ENCODE peak calls at places on chromosome 17, in four cellular contexts. One of them, this sample, is unnamed.

GRCh38 chr17:50279181-50279526 is 4.9 kb downstream of the TMEM92 start:
- DNase-seq in endothelial cell of umbilical vein: peak
- DNase-seq in GM12891: no peak
- DNase-seq in breast epithelium: no peak
- DNase-seq in this sample: no peak

GRCh38 chr17:72778161-72779151 is 314.0 kb downstream of the SLC39A11 start:
- DNase-seq in GM12891: no peak
- DNase-seq in breast epithelium: no peak
- DNase-seq in endothelial cell of umbilical vein: no peak
- DNase-seq in this sample: no peak

GRCh38 chr17:55500103-55500502 is 11.1 kb downstream of the SMIM36 start:
- DNase-seq in GM12891: no peak
- DNase-seq in breast epithelium: no peak
- DNase-seq in endothelial cell of umbilical vein: no peak
- DNase-seq in this sample: no peak

GRCh38 chr17:60139438-60140285 is 10.1 kb upstream of the CA4 start:
- DNase-seq in endothelial cell of umbilical vein: peak
- DNase-seq in GM12891: no peak
- DNase-seq in breast epithelium: no peak
- DNase-seq in this sample: peak

GRCh38 chr17:14046978-14047377 is 22.3 kb upstream of the COX10 start:
- DNase-seq in breast epithelium: no peak
- DNase-seq in GM12891: no peak
- DNase-seq in endothelial cell of umbilical vein: no peak
- DNase-seq in this sample: no peak

GRCh38 chr17:21213491-21214014 is 408 bp downstream of the TMEM11 start:
- DNase-seq in breast epithelium: no peak
- DNase-seq in endothelial cell of umbilical vein: no peak
- DNase-seq in GM12891: no peak
- DNase-seq in this sample: peak

GRCh38 chr17:146983-147761 is 9.8 kb downstream of the SCGB1C2 start:
- DNase-seq in breast epithelium: no peak
- DNase-seq in endothelial cell of umbilical vein: no peak
- DNase-seq in GM12891: no peak
- DNase-seq in this sample: peak

GRCh38 chr17:74778960-74779359 is 2.8 kb upstream of the NAT9 start:
- DNase-seq in endothelial cell of umbilical vein: no peak
- DNase-seq in GM12891: no peak
- DNase-seq in breast epithelium: no peak
- DNase-seq in this sample: no peak

GRCh38 chr17:57294629-57295501 is 38.5 kb downstream of the MSI2 start:
- DNase-seq in endothelial cell of umbilical vein: peak
- DNase-seq in GM12891: no peak
- DNase-seq in breast epithelium: no peak
- DNase-seq in this sample: no peak

GRCh38 chr17:58084317-58084981 is 1.2 kb downstream of the DYNLL2 start:
- DNase-seq in GM12891: peak
- DNase-seq in endothelial cell of umbilical vein: peak
- DNase-seq in breast epithelium: peak
- DNase-seq in this sample: peak

GRCh38 chr17:8290043-8290442 is 1.6 kb downstream of the RANGRF start:
- DNase-seq in GM12891: no peak
- DNase-seq in breast epithelium: no peak
- DNase-seq in endothelial cell of umbilical vein: no peak
- DNase-seq in this sample: no peak

GRCh38 chr17:8285270-8286181 is 2.9 kb upstream of the RANGRF start:
- DNase-seq in breast epithelium: no peak
- DNase-seq in endothelial cell of umbilical vein: no peak
- DNase-seq in GM12891: no peak
- DNase-seq in this sample: no peak

GRCh38 chr17:8287651-8288335 is 677 bp upstream of the RANGRF start:
- DNase-seq in endothelial cell of umbilical vein: no peak
- DNase-seq in breast epithelium: no peak
- DNase-seq in GM12891: no peak
- DNase-seq in this sample: peak

GRCh38 chr17:8289103-8289397 is 580 bp downstream of the RANGRF start:
- DNase-seq in endothelial cell of umbilical vein: no peak
- DNase-seq in GM12891: no peak
- DNase-seq in breast epithelium: no peak
- DNase-seq in this sample: no peak

DNA sequence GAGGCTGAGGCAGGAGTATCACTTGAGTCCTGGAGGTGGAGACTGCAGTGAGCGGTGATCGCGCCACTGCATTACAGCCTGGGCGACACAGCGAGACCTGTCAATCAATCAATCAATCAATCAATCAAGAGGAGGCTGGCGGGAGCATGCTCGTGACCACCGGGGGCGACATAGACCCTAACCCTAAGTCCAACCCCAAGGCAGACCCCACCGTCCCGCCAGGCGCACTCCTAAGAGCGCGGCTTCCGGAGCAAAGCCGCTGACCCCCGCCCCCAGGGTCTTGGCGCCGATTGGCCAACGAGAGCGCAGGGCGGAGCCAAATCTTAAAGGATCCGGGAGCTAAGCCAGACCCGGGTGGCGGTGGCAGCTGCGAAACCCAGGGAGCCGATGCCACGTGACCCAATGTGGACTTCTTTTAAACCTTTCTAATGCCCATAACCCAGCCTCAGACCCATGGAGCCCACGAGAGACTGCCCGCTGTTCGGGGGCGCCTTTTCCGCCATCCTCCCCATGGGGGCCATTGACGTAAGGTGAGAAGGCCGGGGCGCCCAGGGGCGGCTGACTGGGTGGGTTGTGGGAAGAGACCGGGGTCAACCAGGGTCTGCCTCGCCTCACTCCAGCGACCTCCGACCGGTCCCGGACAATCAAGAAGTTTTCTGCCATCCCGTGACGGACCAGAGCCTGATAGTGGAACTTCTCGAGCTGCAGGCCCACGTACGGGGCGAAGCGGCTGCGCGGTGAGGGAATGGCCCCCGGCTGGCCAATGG is at the start of gene RANGRF:
- DNase-seq in breast epithelium: peak
- DNase-seq in endothelial cell of umbilical vein: peak
- DNase-seq in GM12891: peak
- DNase-seq in this sample: peak
- TF ChIP-seq POLR2AphosphoS5 in breast epithelium: peak
- TF ChIP-seq POLR2AphosphoS5 in endothelial cell of umbilical vein: peak
- TF ChIP-seq POLR2AphosphoS5 in GM12891: peak
- TF ChIP-seq POLR2AphosphoS5 in this sample: peak

GRCh38 chr17:1625507-1626080 is 3.0 kb downstream of the SLC43A2 start:
- DNase-seq in GM12891: no peak
- DNase-seq in breast epithelium: no peak
- DNase-seq in endothelial cell of umbilical vein: peak
- DNase-seq in this sample: no peak

GRCh38 chr17:1626333-1626732 is 2.3 kb downstream of the SLC43A2 start:
- DNase-seq in endothelial cell of umbilical vein: no peak
- DNase-seq in breast epithelium: no peak
- DNase-seq in GM12891: no peak
- DNase-seq in this sample: no peak

GRCh38 chr17:1628856-1629646 is 417 bp upstream of the SLC43A2 start:
- DNase-seq in endothelial cell of umbilical vein: peak
- DNase-seq in breast epithelium: peak
- DNase-seq in GM12891: peak
- DNase-seq in this sample: peak

GRCh38 chr17:1627987-1628855 is at the start of gene SLC43A2:
- DNase-seq in endothelial cell of umbilical vein: peak
- DNase-seq in GM12891: peak
- DNase-seq in breast epithelium: peak
- DNase-seq in this sample: peak

DNA sequence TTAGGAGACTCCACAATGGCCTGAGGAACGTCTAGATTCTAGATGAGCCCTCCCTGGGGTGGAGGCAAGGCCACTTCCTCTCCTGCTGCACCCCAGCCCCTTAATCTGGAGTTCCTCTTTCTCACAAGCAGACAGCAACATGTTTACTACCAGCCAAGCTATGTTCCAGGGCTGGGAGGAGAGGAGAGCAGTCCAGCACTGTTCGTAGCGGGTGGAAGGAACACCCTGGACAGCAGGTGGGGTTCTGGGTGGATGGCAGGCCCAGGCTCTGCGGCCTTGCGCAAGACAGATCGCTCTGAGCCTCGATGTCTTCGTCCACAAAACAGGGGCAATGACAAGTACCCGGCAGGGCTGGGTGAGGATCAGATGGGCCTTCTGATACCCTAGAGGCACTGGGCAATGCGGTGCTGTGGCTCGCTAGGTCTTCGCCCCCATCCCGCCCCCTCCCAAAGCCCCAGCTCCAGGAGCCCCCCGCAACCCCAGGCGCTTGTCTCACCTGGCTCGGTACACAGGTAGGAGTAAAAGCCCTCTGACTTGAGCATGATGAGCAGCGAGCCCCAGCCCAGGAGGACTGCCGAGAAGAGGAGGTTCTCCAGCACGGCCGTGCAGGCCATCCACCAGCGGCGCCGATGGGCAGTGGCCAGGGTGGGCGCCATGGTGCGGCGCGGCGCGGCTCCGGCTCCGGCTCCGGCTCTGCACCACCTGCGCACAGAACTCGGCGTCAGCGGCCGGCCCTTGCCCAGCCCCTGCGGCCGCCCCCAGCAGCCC is 1.2 kb downstream of the SLC43A2 start:
- DNase-seq in breast epithelium: no peak
- DNase-seq in GM12891: no peak
- DNase-seq in endothelial cell of umbilical vein: no peak
- DNase-seq in this sample: peak
- TF ChIP-seq POLR2A in breast epithelium: no peak
- TF ChIP-seq POLR2A in GM12891: no peak
- TF ChIP-seq POLR2A in endothelial cell of umbilical vein: no peak
- TF ChIP-seq POLR2A in this sample: peak

GRCh38 chr17:1736348-1737281 is 6.1 kb upstream of the SERPINF2 start:
- DNase-seq in endothelial cell of umbilical vein: no peak
- DNase-seq in GM12891: peak
- DNase-seq in breast epithelium: no peak
- DNase-seq in this sample: peak
- TF ChIP-seq POLR2AphosphoS5 in endothelial cell of umbilical vein: no peak
- TF ChIP-seq POLR2AphosphoS5 in GM12891: no peak
- TF ChIP-seq POLR2AphosphoS5 in breast epithelium: peak
- TF ChIP-seq POLR2AphosphoS5 in this sample: peak

GRCh38 chr17:49225554-49226236 is 4.9 kb downstream of the PHOSPHO1 start:
- DNase-seq in endothelial cell of umbilical vein: no peak
- DNase-seq in breast epithelium: no peak
- DNase-seq in GM12891: no peak
- DNase-seq in this sample: no peak
- TF ChIP-seq POLR2A in endothelial cell of umbilical vein: no peak
- TF ChIP-seq POLR2A in breast epithelium: no peak
- TF ChIP-seq POLR2A in GM12891: peak
- TF ChIP-seq POLR2A in this sample: no peak

DNA sequence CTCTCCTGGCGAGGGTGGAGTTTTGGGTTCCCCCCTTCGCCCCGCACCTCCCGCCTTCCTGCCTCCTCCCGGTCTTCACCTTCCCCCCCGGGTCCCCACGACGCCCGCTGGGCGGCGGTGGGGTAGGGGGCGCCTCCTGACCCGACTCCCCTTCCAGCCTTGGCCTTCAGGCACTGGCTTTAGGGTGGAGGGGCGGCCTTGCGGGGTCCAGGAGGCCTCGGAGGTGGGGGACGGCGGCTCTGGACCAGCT is 2.4 kb downstream of the SLC16A3 start:
- DNase-seq in GM12891: peak
- DNase-seq in breast epithelium: no peak
- DNase-seq in endothelial cell of umbilical vein: no peak
- DNase-seq in this sample: no peak
- TF ChIP-seq POLR2AphosphoS5 in GM12891: no peak
- TF ChIP-seq POLR2AphosphoS5 in breast epithelium: no peak
- TF ChIP-seq POLR2AphosphoS5 in endothelial cell of umbilical vein: no peak
- TF ChIP-seq POLR2AphosphoS5 in this sample: no peak

DNA sequence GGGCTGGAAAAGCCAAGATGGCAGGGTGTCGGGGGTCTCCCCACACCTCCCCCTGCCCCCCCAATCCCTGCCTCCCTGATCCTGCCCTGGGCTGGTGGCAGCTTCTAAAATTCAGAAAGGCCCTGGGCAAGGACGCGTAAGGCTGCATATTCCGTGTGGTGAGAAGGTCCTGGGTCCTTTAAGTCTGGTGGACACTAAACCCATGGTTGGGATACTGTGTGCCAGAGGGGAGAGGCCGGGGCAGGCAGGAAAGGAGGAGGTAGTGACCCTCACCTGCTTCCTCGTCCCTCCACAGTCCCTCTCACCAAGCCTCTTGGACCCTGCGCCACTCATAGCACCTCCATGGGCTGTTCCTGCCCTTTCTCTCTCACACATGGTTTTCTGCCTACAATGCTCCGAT is 28.8 kb downstream of the PRKAR1A start:
- DNase-seq in endothelial cell of umbilical vein: no peak
- DNase-seq in breast epithelium: no peak
- DNase-seq in GM12891: no peak
- DNase-seq in this sample: no peak
- TF ChIP-seq POLR2A in endothelial cell of umbilical vein: no peak
- TF ChIP-seq POLR2A in breast epithelium: no peak
- TF ChIP-seq POLR2A in GM12891: no peak
- TF ChIP-seq POLR2A in this sample: no peak

GRCh38 chr17:34721326-34721725 is 141.9 kb downstream of the TMEM132E start:
- DNase-seq in breast epithelium: peak
- DNase-seq in GM12891: no peak
- DNase-seq in endothelial cell of umbilical vein: no peak
- DNase-seq in this sample: no peak
- TF ChIP-seq POLR2AphosphoS5 in breast epithelium: no peak
- TF ChIP-seq POLR2AphosphoS5 in GM12891: no peak
- TF ChIP-seq POLR2AphosphoS5 in endothelial cell of umbilical vein: no peak
- TF ChIP-seq POLR2AphosphoS5 in this sample: no peak

DNA sequence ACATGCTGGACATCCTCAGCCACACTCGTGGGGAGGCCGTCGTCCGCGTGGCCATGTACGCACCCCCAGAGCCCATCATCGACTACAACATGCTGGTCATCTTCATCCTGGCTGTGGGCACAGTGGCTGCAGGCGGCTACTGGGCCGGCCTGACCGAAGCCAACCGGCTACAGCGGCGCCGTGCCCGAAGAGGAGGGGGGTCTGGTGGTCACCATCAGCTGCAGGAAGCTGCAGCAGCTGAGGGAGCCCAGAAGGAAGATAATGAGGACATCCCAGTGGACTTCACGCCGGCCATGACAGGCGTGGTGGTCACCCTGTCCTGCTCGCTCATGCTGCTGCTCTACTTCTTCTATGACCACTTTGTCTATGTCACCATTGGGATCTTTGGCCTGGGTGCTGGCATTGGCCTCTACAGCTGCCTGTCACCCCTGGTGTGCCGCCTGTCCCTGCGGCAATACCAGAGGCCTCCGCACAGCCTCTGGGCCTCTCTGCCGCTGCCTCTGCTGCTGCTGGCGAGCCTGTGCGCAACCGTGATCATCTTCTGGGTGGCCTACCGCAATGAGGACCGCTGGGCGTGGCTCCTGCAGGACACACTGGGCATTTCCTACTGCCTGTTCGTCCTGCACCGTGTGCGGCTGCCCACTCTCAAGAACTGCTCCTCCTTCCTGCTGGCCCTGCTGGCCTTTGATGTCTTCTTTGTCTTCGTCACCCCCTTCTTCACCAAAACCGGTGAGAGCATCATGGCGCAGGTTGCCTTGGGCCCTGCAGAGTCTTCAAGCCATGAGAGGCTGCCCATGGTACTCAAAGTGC is 900 bp downstream of the SPPL2C start:
- DNase-seq in endothelial cell of umbilical vein: no peak
- DNase-seq in GM12891: no peak
- DNase-seq in breast epithelium: no peak
- DNase-seq in this sample: peak
- TF ChIP-seq POLR2A in endothelial cell of umbilical vein: no peak
- TF ChIP-seq POLR2A in GM12891: no peak
- TF ChIP-seq POLR2A in breast epithelium: no peak
- TF ChIP-seq POLR2A in this sample: no peak

This sample was measured in spleen.